ENCODE peak calls at places on chromosomes 5 and 9, in ten cellular contexts. Y is astrocyte of the spinal cord; V is GM10248; U is posterior vena cava; W is left kidney; N is uterus; X is mucosa of descending colon; T is T1000; F is activated gamma-delta T cell treated with Interleukin-2 at 50 U/mL for 16 hours; Q is activated T-cell treated with anti-CD3 and anti-CD28 coated beads, Interleukin-2, amount 50 U/mL, for 72 hours. K is an unnamed sample.

GRCh38 chr5:55916986-55917385 is 65.8 kb downstream of the IL31RA start:
- DNase-seq in T (no peak), F (no peak), Y (no peak), V (no peak), U (no peak), X (no peak), W (no peak), Q (no peak), N (no peak), K (no peak)

GRCh38 chr5:10453564-10453963 is 11.9 kb downstream of the ROPN1L start:
- DNase-seq in U (no peak), T (no peak), W (no peak), N (no peak), Y (peak; percentile 26), V (no peak), Q (no peak), F (no peak), X (no peak), K (no peak)

GRCh38 chr5:92769986-92770385 is 811.0 kb downstream of the NR2F1-AS1 start:
- DNase-seq in N (no peak), W (no peak), U (no peak), Q (no peak), F (no peak), V (no peak), Y (peak; percentile 14), X (no peak), T (no peak), K (peak; percentile 33)

GRCh38 chr9:137103206-137103999 is 11.1 kb downstream of the DPP7 start:
- DNase-seq in V (no peak), F (no peak), T (no peak), X (no peak), U (no peak), W (no peak), Y (no peak), Q (no peak), N (no peak), K (no peak)

GRCh38 chr5:14734382-14734781 is 69.9 kb downstream of the OTULIN start:
- DNase-seq in N (no peak), T (no peak), W (no peak), Y (no peak), U (no peak), Q (no peak), F (no peak), X (no peak), V (no peak), K (no peak)

GRCh38 chr5:108858959-108859358 is 111.3 kb downstream of the FER start:
- DNase-seq in N (no peak), Q (no peak), V (peak; percentile 57), U (no peak), X (no peak), W (no peak), T (no peak), Y (peak; percentile 5), F (no peak), K (no peak)

GRCh38 chr5:36393656-36394438 is 92.1 kb upstream of the RANBP3L start:
- DNase-seq in Y (no peak), X (no peak), Q (no peak), V (no peak), U (no peak), W (no peak), F (no peak), N (no peak), T (no peak), K (no peak)

GRCh38 chr5:43658499-43658898 is 55.5 kb downstream of the NNT start:
- DNase-seq in Q (no peak), U (no peak), N (no peak), Y (peak; percentile 70), F (no peak), W (no peak), V (no peak), T (no peak), X (no peak), K (no peak)

GRCh38 chr5:126369995-126370731 is 53.0 kb upstream of the GRAMD2B start:
- DNase-seq in T (no peak), V (no peak), Y (peak; percentile 37), W (peak; percentile 47), U (no peak), F (no peak), N (no peak), Q (no peak), X (peak; percentile 38), K (no peak)

GRCh38 chr9:109816490-109816889 is 36.5 kb downstream of the PALM2AKAP2 start:
- DNase-seq in N (no peak), Y (peak; percentile 98), X (no peak), W (no peak), T (peak; percentile 65), V (no peak), Q (no peak), F (no peak), U (no peak), K (peak; percentile 99)

GRCh38 chr9:133667759-133668450 is 31.7 kb downstream of the DBH start:
- DNase-seq in U (no peak), N (no peak), T (no peak), Y (no peak), F (no peak), V (no peak), Q (no peak), X (no peak), W (no peak), K (no peak)

GRCh38 chr5:116938488-116938887 is 363.9 kb upstream of the SEMA6A start:
- DNase-seq in N (no peak), F (no peak), T (no peak), V (no peak), X (no peak), Q (no peak), U (no peak), Y (no peak), W (peak; percentile 10), K (no peak)

GRCh38 chr5:138338411-138339085 is 482 bp downstream of the FAM53C start:
- DNase-seq in V (no peak), N (no peak), Q (no peak), U (no peak), W (peak; percentile 43), Y (no peak), F (no peak), X (no peak), T (no peak), K (no peak)

GRCh38 chr9:76365028-76365427 is 29.2 kb downstream of the RFK start:
- DNase-seq in U (no peak), W (no peak), N (no peak), T (no peak), Q (no peak), V (no peak), F (no peak), X (no peak), Y (peak; percentile 36), K (no peak)

GRCh38 chr9:113509463-113509862 is 45.9 kb downstream of the RGS3 start:
- DNase-seq in N (no peak), Q (no peak), V (no peak), X (no peak), U (peak; percentile 82), T (no peak), Y (peak; percentile 43), F (no peak), W (no peak), K (no peak)

GRCh38 chr5:53503819-53504218 is 23.4 kb downstream of the FST start:
- DNase-seq in N (no peak), U (no peak), F (no peak), Y (no peak), X (no peak), V (no peak), T (no peak), W (no peak), Q (no peak), K (no peak)

GRCh38 chr5:174552428-174552827 is 172.0 kb upstream of the MSX2 start:
- DNase-seq in W (no peak), F (no peak), X (no peak), U (no peak), N (no peak), T (no peak), V (no peak), Q (no peak), Y (no peak), K (no peak)

GRCh38 chr5:117160361-117160760 is 585.7 kb upstream of the SEMA6A start:
- DNase-seq in X (no peak), W (peak; percentile 57), Y (no peak), V (no peak), T (no peak), N (no peak), F (no peak), U (no peak), Q (no peak), K (no peak)

GRCh38 chr5:14034991-14035390 is 90.5 kb upstream of the DNAH5 start:
- DNase-seq in V (no peak), F (no peak), Y (peak; percentile 15), T (no peak), U (no peak), W (no peak), X (no peak), Q (no peak), N (no peak), K (no peak)

GRCh38 chr9:78261403-78262001 is 25.6 kb downstream of the CEP78 start:
- DNase-seq in N (no peak), Q (no peak), X (no peak), T (no peak), V (peak; percentile 34), F (no peak), U (no peak), W (peak; percentile 49), Y (peak; percentile 46), K (peak; percentile 9)

GRCh38 chr5:115354246-115354645 is 57.8 kb upstream of the CCDC112 start:
- DNase-seq in W (no peak), Q (no peak), U (no peak), V (no peak), X (no peak), N (no peak), Y (no peak), T (no peak), F (no peak), K (no peak)

GRCh38 chr5:4576161-4576748 is 563.9 kb upstream of the ADAMTS16 start:
- DNase-seq in F (no peak), Q (no peak), W (no peak), N (no peak), V (no peak), T (no peak), Y (peak; percentile 32), X (no peak), U (no peak), K (peak; percentile 78)

GRCh38 chr5:88885043-88885442 is 2.1 kb upstream of the MEF2C start:
- DNase-seq in T (no peak), N (no peak), X (no peak), F (no peak), Y (no peak), Q (no peak), W (no peak), U (no peak), V (no peak), K (no peak)

GRCh38 chr5:139955616-139956283 is 87.3 kb downstream of the NRG2 start:
- DNase-seq in F (no peak), U (no peak), T (no peak), X (no peak), W (peak; percentile 77), N (no peak), Q (no peak), V (peak; percentile 28), Y (no peak), K (no peak)

GRCh38 chr9:35073276-35073607 is 817 bp upstream of the VCP start:
- DNase-seq in V (no peak), W (no peak), T (no peak), F (no peak), Q (no peak), X (no peak), U (no peak), N (no peak), Y (no peak), K (no peak)

GRCh38 chr5:137310051-137310730 is 188.9 kb downstream of the SPOCK1 start:
- DNase-seq in X (no peak), Q (no peak), U (no peak), F (no peak), N (no peak), V (no peak), Y (peak; percentile 87), T (no peak), W (no peak), K (peak; percentile 65)

GRCh38 chr5:170315154-170315553 is 17.6 kb upstream of the LCP2 start:
- DNase-seq in T (no peak), U (peak; percentile 94), V (no peak), N (peak; percentile 88), W (peak; percentile 70), Y (no peak), F (no peak), Q (no peak), X (no peak), K (peak; percentile 26)

GRCh38 chr9:37184905-37185867 is 64.8 kb downstream of the ZCCHC7 start:
- DNase-seq in T (no peak), W (no peak), V (no peak), F (no peak), Q (no peak), U (no peak), Y (no peak), N (no peak), X (no peak), K (no peak)

K was measured in H4.